ENCODE peak calls at places on chromosomes 12 and 14, in six cellular contexts. H, W, E, T, Z and G are unnamed samples.

GRCh38 chr14:101876539-101876938 is 87.8 kb upstream of the DYNC1H1 start:
- DNase-seq in Z (peak), E (peak), H (no peak), T (peak), W (peak), G (peak)

GRCh38 chr12:133222211-133222610 is 13.5 kb downstream of the ANHX start:
- DNase-seq in H (no peak), W (no peak), Z (no peak), T (no peak), E (no peak), G (no peak)

GRCh38 chr12:92109613-92110012 is 36.0 kb downstream of the BTG1 start:
- DNase-seq in W (no peak), Z (no peak), E (no peak), T (no peak), H (no peak), G (no peak)

GRCh38 chr12:107477946-107478610 is 207.5 kb upstream of the PWP1 start:
- DNase-seq in H (peak), T (peak), Z (no peak), E (no peak), W (no peak), G (peak)

GRCh38 chr14:61201171-61201570 is 80.0 kb downstream of the TMEM30B start:
- DNase-seq in W (no peak), E (no peak), T (no peak), H (no peak), Z (no peak), G (no peak)

GRCh38 chr12:89414851-89415250 is 62.5 kb upstream of the DUSP6 start:
- DNase-seq in T (peak), W (no peak), Z (no peak), H (peak), E (no peak), G (peak)

GRCh38 chr12:89162704-89163261 is 189.5 kb downstream of the DUSP6 start:
- DNase-seq in Z (peak), T (peak), H (peak), E (peak), W (no peak), G (peak)

GRCh38 chr12:81668475-81668874 is 90.7 kb downstream of the PPFIA2 start:
- DNase-seq in W (no peak), T (peak), Z (no peak), H (peak), E (no peak), G (peak)

GRCh38 chr14:92984082-92984788 is 61.3 kb downstream of the CHGA start:
- DNase-seq in Z (no peak), E (no peak), W (no peak), T (no peak), H (peak), G (no peak)

GRCh38 chr14:71714225-71714624 is 218.0 kb upstream of the RGS6 start:
- DNase-seq in H (no peak), E (no peak), T (peak), Z (no peak), W (no peak), G (peak)

GRCh38 chr12:101209319-101210302 is at the start of gene SLC5A8:
- DNase-seq in W (no peak), H (peak), Z (no peak), E (no peak), T (peak), G (no peak)

GRCh38 chr12:89756638-89757321 is 48.1 kb upstream of the ATP2B1 start:
- DNase-seq in Z (peak), T (peak), W (no peak), H (peak), E (no peak), G (peak)

GRCh38 chr14:34012369-34012768 is 61.5 kb upstream of the EGLN3 start:
- DNase-seq in T (no peak), W (no peak), E (no peak), H (no peak), Z (no peak), G (no peak)

GRCh38 chr12:57611810-57612710 is 825 bp downstream of the ARHGEF25 start:
- DNase-seq in W (no peak), T (no peak), E (no peak), Z (no peak), H (no peak), G (no peak)

GRCh38 chr14:58272589-58273372 is 25.6 kb upstream of the ARID4A start:
- DNase-seq in H (peak), W (no peak), T (peak), E (no peak), Z (peak), G (peak)

GRCh38 chr14:61420326-61420725 is 98.9 kb downstream of the PRKCH start:
- DNase-seq in H (peak), W (no peak), T (peak), E (no peak), Z (no peak), G (no peak)

GRCh38 chr14:80544366-80544765 is 333.1 kb upstream of the DIO2 start:
- DNase-seq in W (no peak), E (no peak), H (no peak), Z (no peak), T (no peak), G (no peak)

GRCh38 chr12:70151993-70152392 is 91.2 kb upstream of the CNOT2 start:
- DNase-seq in Z (no peak), E (no peak), W (no peak), H (no peak), T (no peak), G (no peak)

DNA sequence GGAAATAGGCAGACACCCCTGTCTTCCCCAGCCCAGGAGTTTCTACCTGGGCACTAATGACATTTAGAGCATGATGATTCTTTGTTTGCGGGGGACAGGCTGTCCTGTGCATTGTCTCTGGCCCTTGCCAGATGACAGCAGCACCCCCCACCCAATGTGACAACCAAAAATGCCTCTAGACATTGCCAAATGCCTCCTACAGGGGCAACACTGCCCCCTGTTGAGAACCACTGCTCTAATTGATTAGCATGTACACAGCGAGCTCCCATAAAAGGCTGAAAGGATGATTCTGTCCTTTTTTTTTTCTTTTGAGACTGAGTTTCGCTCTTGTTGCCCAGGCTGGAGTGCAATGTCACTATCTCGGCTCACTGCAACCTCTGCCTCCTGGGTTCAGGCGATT is 50.5 kb downstream of the MAP1LC3B2 start:
- DNase-seq in W (no peak), T (peak), E (no peak), H (no peak), Z (peak), G (no peak)
- TF ChIP-seq CTCF in W (peak), T (peak), E (peak), H (no peak), Z (peak), G (peak)

GRCh38 chr14:73237786-73238261 is 518 bp downstream of the PAPLN start:
- DNase-seq in Z (no peak), H (no peak), E (no peak), T (no peak), W (no peak), G (no peak)

GRCh38 chr14:73238262-73238852 is 1.1 kb downstream of the PAPLN start:
- DNase-seq in T (peak), E (no peak), Z (no peak), H (peak), W (no peak), G (peak)

GRCh38 chr14:73236752-73237218 is 521 bp upstream of the PAPLN start:
- DNase-seq in E (no peak), T (no peak), H (no peak), W (no peak), Z (no peak), G (no peak)

GRCh38 chr14:73236157-73236556 is 1.1 kb upstream of the PAPLN start:
- DNase-seq in W (no peak), Z (no peak), H (no peak), E (no peak), T (no peak), G (no peak)

GRCh38 chr14:73237219-73237785 is at the start of gene PAPLN:
- DNase-seq in T (peak), W (no peak), Z (peak), E (no peak), H (no peak), G (peak)
- H3K4me3 ChIP-seq in T (peak), W (no peak), Z (peak), E (peak), H (peak), G (peak)

DNA sequence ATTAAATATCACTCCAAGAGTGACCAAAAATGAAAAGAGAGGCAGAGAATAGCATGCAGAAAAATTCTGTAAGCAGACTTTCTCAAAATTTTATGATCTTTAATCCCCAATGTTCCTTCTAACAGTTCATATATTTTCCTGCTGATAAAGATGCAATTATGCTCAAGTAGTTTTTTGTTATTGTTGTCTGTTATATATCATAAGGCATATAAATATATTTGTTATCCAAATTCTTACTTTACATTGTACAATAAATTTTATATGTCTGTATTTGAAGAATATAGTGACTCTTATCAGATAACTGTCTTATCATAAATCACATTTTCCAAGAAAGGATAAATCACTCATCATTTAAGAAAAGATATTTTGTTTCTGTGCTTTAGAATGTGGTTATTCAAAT is 2.7 kb downstream of the RASSF9 start:
- DNase-seq in Z (no peak), W (no peak), T (no peak), E (no peak), H (no peak), G (no peak)
- TF ChIP-seq CTCF in Z (no peak), W (no peak), T (no peak), E (no peak), H (no peak), G (no peak)

DNA sequence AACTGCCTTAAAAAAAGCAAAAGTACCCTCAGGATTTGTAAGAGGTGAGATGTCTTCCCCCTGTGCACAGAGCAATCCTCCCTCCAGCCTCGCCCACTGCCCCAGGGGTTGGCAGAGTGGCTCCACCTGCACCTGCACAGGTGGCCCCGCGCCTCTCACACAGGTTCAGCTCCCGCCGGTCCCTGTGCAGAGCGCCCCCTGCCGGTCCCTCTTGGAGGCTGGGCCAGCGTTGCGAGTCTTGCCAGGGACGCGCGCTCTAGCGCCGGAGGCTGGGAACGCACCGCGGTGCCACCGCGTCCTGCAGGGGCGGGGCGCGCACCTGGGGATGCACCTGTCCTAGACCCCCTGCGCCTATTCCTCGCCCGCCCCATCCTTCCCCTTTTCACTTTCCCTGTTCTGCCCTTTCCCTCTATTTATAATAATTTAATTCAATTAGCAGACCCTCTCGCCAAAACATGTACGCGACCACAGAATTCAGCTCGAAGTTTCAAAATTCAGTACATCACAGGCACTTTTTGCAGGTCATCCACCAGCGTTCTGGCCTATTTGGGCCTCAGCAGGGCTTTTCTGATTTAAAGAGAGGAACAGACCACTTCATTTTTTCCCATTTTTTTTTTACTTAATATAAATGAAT is 618.6 kb downstream of the AACS start:
- DNase-seq in E (no peak), T (no peak), W (no peak), H (peak), Z (peak), G (no peak)
- H3K4me3 ChIP-seq in E (no peak), T (no peak), W (no peak), H (no peak), Z (no peak), G (no peak)

DNA sequence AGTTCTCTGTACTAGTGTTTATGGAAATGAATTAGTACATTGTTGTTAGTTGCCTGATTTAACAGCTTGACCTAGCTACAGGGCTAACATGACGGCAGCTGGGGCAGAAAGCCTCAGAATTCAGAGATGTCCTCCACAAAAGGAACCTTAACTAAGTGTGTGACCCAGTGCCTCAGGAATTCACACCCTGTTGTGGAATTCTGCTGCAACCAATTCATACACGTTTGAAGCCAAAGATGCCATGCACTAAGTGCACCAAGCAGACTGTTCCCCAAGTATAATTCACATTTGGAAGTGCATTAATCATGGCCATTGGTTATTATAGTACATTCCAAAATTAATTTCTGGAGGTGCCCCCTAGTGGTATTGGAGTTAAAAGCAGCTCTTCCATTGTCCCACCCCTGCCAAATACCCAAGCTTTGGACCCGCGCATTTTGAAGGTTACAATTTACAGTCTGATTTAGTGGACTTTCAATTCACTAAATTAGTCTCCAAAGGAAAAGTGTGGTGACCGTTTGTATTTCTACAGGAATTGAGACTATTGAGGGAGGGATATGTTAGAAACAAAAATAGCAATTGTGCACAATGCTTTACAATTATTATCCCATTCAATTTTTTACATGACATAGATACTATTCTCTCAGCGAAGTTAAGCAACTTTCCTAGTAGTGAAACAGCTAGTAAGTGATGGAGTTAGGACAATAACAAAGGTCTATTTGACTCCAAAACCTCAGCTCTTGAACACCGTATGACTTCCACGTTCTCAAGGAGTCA is 85.9 kb downstream of the PAX9 start:
- DNase-seq in T (peak), W (no peak), E (no peak), Z (no peak), H (peak), G (peak)
- TF ChIP-seq CTCF in T (peak), W (no peak), E (peak), Z (peak), H (peak), G (peak)

DNA sequence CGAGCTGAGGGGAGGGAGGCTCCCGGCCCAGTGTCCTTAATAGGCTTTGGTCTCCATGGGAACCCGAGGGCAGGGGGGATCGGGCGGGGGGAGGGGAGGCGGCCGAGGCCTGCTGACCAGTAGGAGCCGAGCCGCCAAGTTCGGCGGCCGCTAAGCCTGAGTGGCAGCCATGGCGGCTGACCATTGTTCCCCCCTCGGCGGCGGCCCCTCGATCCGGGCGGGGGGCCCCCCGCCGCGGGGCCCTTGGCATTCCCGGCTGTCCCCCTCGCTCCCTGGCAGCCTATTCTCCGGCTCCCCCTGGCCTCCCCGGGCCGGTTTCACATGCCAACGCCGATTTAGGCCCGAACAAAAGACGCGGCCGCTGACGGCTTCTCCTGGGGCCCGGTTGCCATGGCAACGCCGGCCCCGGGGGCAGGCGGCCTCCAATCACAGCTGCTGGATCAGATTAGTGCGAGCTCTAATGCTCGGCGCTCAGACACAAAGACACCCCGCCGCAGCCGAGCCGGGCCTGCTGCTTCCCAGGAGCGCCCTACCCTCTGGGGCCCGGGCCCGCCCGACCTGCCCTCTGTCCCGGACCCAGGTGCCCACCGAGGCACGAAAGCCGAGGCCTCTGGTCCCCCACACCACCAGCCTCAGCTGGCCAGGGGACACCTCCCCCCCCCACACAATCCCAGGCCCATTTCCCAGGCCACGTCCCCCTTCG is 7.3 kb downstream of the MSI1 start:
- DNase-seq in E (peak), W (no peak), H (peak), T (peak), Z (no peak), G (peak)
- H3K4me3 ChIP-seq in E (peak), W (no peak), H (no peak), T (peak), Z (peak), G (peak)

GRCh38 chr12:78612224-78612623 is 252.3 kb upstream of the SYT1 start:
- DNase-seq in W (no peak), H (no peak), Z (no peak), T (no peak), E (no peak), G (no peak)
- TF ChIP-seq CTCF in W (no peak), H (no peak), Z (no peak), T (no peak), E (no peak), G (no peak)